ENCODE peak calls at places on chromosomes 2 and 18, in five cellular contexts. Z is B cell, K is transverse colon, F is H9, C is endodermal cell. L is an unnamed sample.

GRCh38 chr2:98634406-98635092 is 26.2 kb downstream of the UNC50 start:
- DNase-seq in K (no peak), Z (no peak), C (peak), F (peak), L (no peak)

GRCh38 chr2:146227395-146228393 is 1617.1 kb upstream of the ACVR2A start:
- DNase-seq in C (no peak), Z (no peak), F (no peak), K (no peak), L (no peak)

GRCh38 chr2:239930378-239930777 is 94.8 kb downstream of the NDUFA10 start:
- DNase-seq in K (no peak), C (peak), F (peak), Z (peak), L (no peak)

GRCh38 chr2:162340822-162341221 is 3.1 kb upstream of the GCA start:
- DNase-seq in C (no peak), K (no peak), F (no peak), Z (no peak), L (no peak)

GRCh38 chr2:152762202-152762601 is 43.8 kb downstream of the ARL6IP6 start:
- DNase-seq in K (no peak), Z (no peak), C (peak), F (no peak), L (no peak)

GRCh38 chr2:98297817-98298684 is 48.2 kb upstream of the CNGA3 start:
- DNase-seq in F (no peak), C (peak), Z (no peak), K (no peak), L (no peak)

GRCh38 chr2:103219398-103219797 is 457.6 kb downstream of the TMEM182 start:
- DNase-seq in K (no peak), Z (no peak), F (no peak), C (no peak), L (no peak)

GRCh38 chr2:51535763-51536162 is 503.8 kb upstream of the NRXN1 start:
- DNase-seq in C (no peak), K (no peak), Z (no peak), F (no peak), L (no peak)

GRCh38 chr2:191970867-191971266 is 124.0 kb upstream of the CAVIN2 start:
- DNase-seq in C (no peak), Z (no peak), F (no peak), K (no peak), L (no peak)

GRCh38 chr2:47534179-47534919 is 131.4 kb downstream of the MSH2 start:
- DNase-seq in K (peak), C (peak), F (no peak), Z (no peak), L (no peak)

GRCh38 chr18:32257073-32257780 is 67.4 kb downstream of the MEP1B start:
- DNase-seq in F (no peak), K (no peak), Z (no peak), C (no peak), L (no peak)

GRCh38 chr2:204483497-204484164 is 61.6 kb upstream of the PARD3B start:
- DNase-seq in F (no peak), Z (no peak), K (no peak), C (no peak), L (peak)

GRCh38 chr2:71894266-71894665 is 253.4 kb downstream of the CYP26B1 start:
- DNase-seq in K (no peak), F (peak), C (peak), Z (no peak), L (no peak)

GRCh38 chr18:49486959-49487710 is at the start of gene C18orf32:
- DNase-seq in K (peak), F (peak), Z (peak), C (peak), L (peak)

GRCh38 chr18:25832008-25832604 is 258.3 kb downstream of the SS18 start:
- DNase-seq in K (peak), F (peak), Z (no peak), C (peak), L (peak)

GRCh38 chr2:11833601-11834000 is 87.2 kb downstream of the LPIN1 start:
- DNase-seq in K (no peak), Z (no peak), F (no peak), C (no peak), L (no peak)

GRCh38 chr2:120948662-120949011 is 213.0 kb downstream of the GLI2 start:
- DNase-seq in Z (no peak), F (no peak), K (no peak), C (no peak), L (no peak)

GRCh38 chr2:120949957-120950590 is 214.4 kb downstream of the GLI2 start:
- DNase-seq in Z (no peak), C (no peak), K (no peak), F (no peak), L (no peak)

GRCh38 chr2:120947982-120948661 is 212.5 kb downstream of the GLI2 start:
- DNase-seq in Z (no peak), C (no peak), F (no peak), K (no peak), L (no peak)

GRCh38 chr2:120947327-120947726 is 211.7 kb downstream of the GLI2 start:
- DNase-seq in Z (no peak), F (no peak), C (no peak), K (no peak), L (no peak)

DNA sequence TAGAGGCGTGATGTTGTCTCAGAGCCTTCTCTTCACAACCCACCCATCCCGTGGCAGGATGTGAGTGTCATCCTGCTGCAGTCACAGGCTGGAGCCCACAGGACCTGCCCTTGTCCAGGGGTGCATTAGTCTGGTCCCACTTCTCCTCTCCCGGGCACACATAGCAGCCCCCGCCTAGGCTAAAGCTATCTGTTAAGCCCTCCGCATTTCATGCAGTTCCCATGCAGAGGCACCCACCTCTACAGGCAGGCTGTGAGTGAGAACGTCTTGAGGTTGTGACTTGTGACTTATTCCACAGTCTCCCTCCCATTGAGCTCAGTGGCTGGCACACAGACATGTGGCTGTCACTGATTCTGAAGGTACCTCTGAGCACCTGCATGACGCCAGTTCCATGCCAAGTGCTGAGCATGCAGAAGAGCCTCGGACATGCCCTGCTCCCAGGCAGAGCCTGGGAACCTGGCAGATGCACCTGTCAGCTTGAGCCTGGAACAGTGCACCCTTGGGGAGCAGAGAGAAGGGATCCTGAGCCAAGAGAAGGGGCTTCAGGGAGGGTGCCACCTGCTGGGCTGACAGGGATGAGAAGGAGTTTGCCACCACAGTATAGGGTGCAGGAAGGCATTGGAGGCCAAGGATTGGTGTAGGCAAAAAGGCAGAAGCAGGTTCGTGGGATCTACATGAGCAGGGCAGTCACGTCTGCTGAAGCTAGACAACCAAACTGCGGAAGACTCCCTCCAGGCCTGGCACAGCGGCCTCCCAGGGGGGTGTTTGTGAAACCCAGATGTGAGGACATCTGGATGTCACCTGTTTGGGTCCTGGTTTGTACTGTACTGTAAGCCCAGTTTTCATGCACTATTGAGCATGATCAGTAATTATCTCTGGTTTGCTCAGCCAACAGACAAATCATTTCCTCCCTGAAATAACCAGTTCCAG is 213.6 kb downstream of the GLI2 start:
- DNase-seq in C (peak), F (no peak), K (no peak), Z (no peak), L (no peak)
- TF ChIP-seq CTCF in C (peak), F (peak), K (peak), Z (no peak), L (no peak)

DNA sequence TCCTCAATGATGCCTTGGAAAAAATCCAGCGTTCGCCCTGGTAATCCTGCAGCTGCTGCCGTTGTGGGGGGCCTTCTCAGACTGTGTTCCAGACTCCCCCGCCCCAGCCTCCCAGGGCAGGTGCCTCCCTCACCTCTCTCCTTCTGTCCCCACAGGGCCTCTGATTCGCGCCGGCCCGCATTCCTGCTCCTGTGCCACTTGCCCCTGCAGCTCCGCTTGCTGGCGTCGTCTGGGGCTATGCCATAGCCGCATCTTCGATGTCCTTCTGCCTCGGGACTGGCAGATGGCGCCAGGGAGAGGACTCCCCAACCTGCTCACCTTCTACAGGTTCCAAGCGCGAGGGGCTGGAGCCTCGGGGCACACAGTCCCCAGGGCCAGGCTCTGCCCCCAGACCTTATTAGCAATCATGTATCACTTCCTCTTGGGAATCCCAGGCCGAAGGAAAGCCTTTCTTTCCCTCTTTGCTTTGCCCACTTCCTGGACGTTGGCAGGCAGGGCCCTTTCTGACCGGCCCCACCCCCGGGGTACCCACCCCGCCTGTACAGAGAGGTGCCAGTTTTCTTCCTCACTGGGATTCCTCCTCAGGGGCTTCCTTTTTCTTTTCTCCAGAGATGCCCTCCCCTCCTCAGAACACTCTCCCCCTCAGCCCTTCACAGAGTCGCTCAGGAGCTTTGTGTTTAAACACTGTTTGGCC is 4.4 kb downstream of the SPATA3 start:
- DNase-seq in C (peak), K (peak), Z (no peak), F (peak), L (no peak)
- TF ChIP-seq CTCF in C (peak), K (peak), Z (no peak), F (peak), L (no peak)

GRCh38 chr2:35168351-35168750 is 1187.2 kb upstream of the CRIM1 start:
- DNase-seq in C (no peak), Z (no peak), F (no peak), K (no peak), L (no peak)
- TF ChIP-seq CTCF in C (peak), Z (no peak), F (peak), K (no peak), L (no peak)

DNA sequence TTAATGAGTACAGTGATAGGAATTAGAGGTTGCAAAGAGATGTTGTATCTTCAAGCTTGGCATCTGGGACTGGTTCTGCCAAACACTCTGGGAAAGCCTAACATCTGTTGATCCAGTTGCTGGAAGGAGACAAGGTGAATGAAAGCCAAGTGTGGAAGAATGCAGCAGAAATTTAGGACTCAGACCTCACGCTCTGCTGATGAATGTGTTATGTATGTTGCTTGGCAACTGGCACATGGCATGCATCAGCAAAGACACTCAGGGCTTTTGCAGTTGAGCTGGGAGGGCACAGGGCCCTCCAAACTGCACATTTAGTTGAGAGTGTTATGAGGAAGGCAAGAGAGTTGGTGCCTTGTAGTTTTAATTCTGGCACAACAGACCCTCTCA is 105.5 kb downstream of the COLEC12 start:
- DNase-seq in K (no peak), C (no peak), F (no peak), Z (no peak), L (peak)
- TF ChIP-seq CTCF in K (no peak), C (no peak), F (no peak), Z (no peak), L (no peak)

GRCh38 chr2:95231723-95232122 is 24.4 kb downstream of the ZNF892 start:
- DNase-seq in Z (no peak), F (peak), K (peak), C (peak), L (peak)
- TF ChIP-seq CTCF in Z (peak), F (peak), K (peak), C (peak), L (peak)

GRCh38 chr2:54663424-54664030 is 59.9 kb upstream of the EML6 start:
- DNase-seq in C (peak), Z (no peak), F (no peak), K (no peak), L (no peak)
- TF ChIP-seq CTCF in C (no peak), Z (no peak), F (no peak), K (no peak), L (no peak)

L was measured in thyroid gland.